ENCODE peak calls at places on chromosomes 6 and 20, in eight cellular contexts. A, P, R, D, X, Z, H and T are unnamed samples.

GRCh38 chr6:34274129-34274528 is 25.3 kb upstream of the SMIM29 start:
- DNase-seq in D (no peak), R (no peak), Z (no peak), P (no peak), X (no peak), H (no peak), A (no peak), T (no peak)

GRCh38 chr20:20860078-20860806 is 147.8 kb upstream of the RALGAPA2 start:
- DNase-seq in D (peak), X (peak), Z (peak), R (peak), P (peak), A (peak), H (peak), T (peak)

GRCh38 chr6:99808992-99809391 is 185.0 kb downstream of the MCHR2 start:
- DNase-seq in A (no peak), P (no peak), X (no peak), D (no peak), Z (no peak), H (no peak), R (no peak), T (no peak)

GRCh38 chr6:46756469-46757205 is 9.9 kb downstream of the ANKRD66 start:
- DNase-seq in X (no peak), D (no peak), R (no peak), P (no peak), H (no peak), Z (no peak), A (peak), T (no peak)

GRCh38 chr6:39912446-39912845 is 21.8 kb downstream of the MOCS1 start:
- DNase-seq in X (no peak), A (no peak), H (no peak), Z (no peak), D (no peak), R (no peak), P (no peak), T (no peak)

GRCh38 chr6:95145457-95145856 is 431.9 kb upstream of the MANEA start:
- DNase-seq in A (no peak), Z (no peak), P (no peak), D (no peak), X (no peak), R (no peak), H (no peak), T (no peak)

GRCh38 chr6:138987299-138987642 is 782 bp downstream of the REPS1 start:
- DNase-seq in D (no peak), X (no peak), Z (peak), A (no peak), H (peak), P (no peak), R (no peak), T (no peak)

GRCh38 chr6:3455121-3455489 is 1.7 kb downstream of the SLC22A23 start:
- DNase-seq in Z (no peak), D (no peak), P (no peak), H (no peak), X (no peak), A (no peak), R (no peak), T (no peak)

GRCh38 chr6:6825986-6826901 is 237.7 kb downstream of the LY86 start:
- DNase-seq in A (peak), D (no peak), P (peak), X (no peak), R (peak), Z (peak), H (no peak), T (no peak)

GRCh38 chr20:43465625-43465943 is 7.9 kb downstream of the SRSF6 start:
- DNase-seq in D (no peak), X (no peak), A (no peak), H (no peak), Z (no peak), P (no peak), R (no peak), T (no peak)

GRCh38 chr20:16709017-16709416 is 20.8 kb upstream of the SNRPB2 start:
- DNase-seq in H (no peak), D (no peak), Z (no peak), X (no peak), A (no peak), P (no peak), R (no peak), T (no peak)

GRCh38 chr6:7475081-7475480 is 66.4 kb upstream of the DSP start:
- DNase-seq in D (no peak), P (no peak), R (no peak), H (no peak), Z (no peak), X (no peak), A (no peak), T (no peak)

GRCh38 chr6:132703936-132704335 is 9.9 kb downstream of the VNN1 start:
- DNase-seq in D (no peak), H (no peak), A (no peak), P (no peak), X (no peak), Z (no peak), R (no peak), T (no peak)

GRCh38 chr6:37938909-37939308 is 119.4 kb downstream of the ZFAND3 start:
- DNase-seq in H (no peak), P (no peak), X (no peak), A (no peak), Z (no peak), D (no peak), R (no peak), T (no peak)

GRCh38 chr20:57312138-57312537 is 17.5 kb upstream of the SPO11 start:
- DNase-seq in D (no peak), P (no peak), H (no peak), R (no peak), X (no peak), A (no peak), Z (no peak), T (no peak)

GRCh38 chr20:46807998-46808397 is 86.6 kb upstream of the EYA2 start:
- DNase-seq in X (no peak), Z (no peak), P (no peak), H (no peak), A (no peak), R (no peak), D (no peak), T (no peak)

GRCh38 chr6:110547266-110547964 is 71.0 kb upstream of the SLC22A16 start:
- DNase-seq in D (no peak), P (no peak), R (no peak), A (no peak), H (no peak), X (no peak), Z (no peak), T (no peak)

GRCh38 chr6:52133326-52133725 is 45.9 kb upstream of the PKHD1 start:
- DNase-seq in X (no peak), Z (no peak), P (no peak), H (no peak), A (no peak), D (no peak), R (no peak), T (no peak)

GRCh38 chr6:16651871-16652270 is 109.4 kb downstream of the ATXN1 start:
- DNase-seq in P (no peak), A (no peak), D (no peak), H (no peak), X (no peak), R (no peak), Z (no peak), T (no peak)

GRCh38 chr6:69631552-69632346 is 165.1 kb downstream of the LMBRD1 start:
- DNase-seq in A (no peak), H (no peak), Z (no peak), D (no peak), X (no peak), P (no peak), R (no peak), T (peak)

GRCh38 chr20:50708845-50709555 is 17.7 kb upstream of the RIPOR3 start:
- DNase-seq in A (no peak), R (no peak), P (no peak), H (no peak), Z (no peak), D (no peak), X (no peak), T (no peak)

GRCh38 chr20:32603046-32603726 is 18.1 kb upstream of the NOL4L start:
- DNase-seq in R (no peak), A (no peak), P (peak), D (no peak), X (no peak), H (no peak), Z (no peak), T (no peak)

GRCh38 chr6:104525677-104526322 is 333.9 kb downstream of the HACE1 start:
- DNase-seq in H (peak), D (peak), Z (peak), A (peak), X (no peak), R (peak), P (peak), T (peak)

GRCh38 chr6:148364056-148364844 is 21.6 kb downstream of the SASH1 start:
- DNase-seq in Z (peak), R (no peak), P (no peak), X (peak), H (no peak), A (peak), D (no peak), T (no peak)

GRCh38 chr6:152821525-152821924 is 70.9 kb downstream of the VIP start:
- DNase-seq in Z (no peak), D (peak), P (no peak), H (no peak), X (no peak), A (no peak), R (no peak), T (no peak)

GRCh38 chr6:124535746-124536145 is 426.5 kb upstream of the RNF217 start:
- DNase-seq in H (no peak), P (no peak), Z (no peak), X (no peak), A (peak), D (peak), R (no peak), T (peak)

GRCh38 chr6:148866657-148867268 is 119.9 kb downstream of the UST start:
- DNase-seq in D (no peak), X (no peak), A (no peak), Z (no peak), R (no peak), P (no peak), H (no peak), T (no peak)

GRCh38 chr6:21666200-21666671 is 72.7 kb downstream of the SOX4 start:
- DNase-seq in Z (peak), H (peak), X (no peak), P (peak), D (no peak), A (no peak), R (peak), T (no peak)

GRCh38 chr20:3000852-3001523 is 42.4 kb upstream of the GNRH2 start:
- DNase-seq in X (peak), R (no peak), Z (peak), D (peak), A (peak), H (no peak), P (no peak), T (no peak)

GRCh38 chr6:317068-317451 is 24.8 kb downstream of the DUSP22 start:
- DNase-seq in A (no peak), H (no peak), D (no peak), R (no peak), P (no peak), Z (no peak), X (no peak), T (no peak)

DNA sequence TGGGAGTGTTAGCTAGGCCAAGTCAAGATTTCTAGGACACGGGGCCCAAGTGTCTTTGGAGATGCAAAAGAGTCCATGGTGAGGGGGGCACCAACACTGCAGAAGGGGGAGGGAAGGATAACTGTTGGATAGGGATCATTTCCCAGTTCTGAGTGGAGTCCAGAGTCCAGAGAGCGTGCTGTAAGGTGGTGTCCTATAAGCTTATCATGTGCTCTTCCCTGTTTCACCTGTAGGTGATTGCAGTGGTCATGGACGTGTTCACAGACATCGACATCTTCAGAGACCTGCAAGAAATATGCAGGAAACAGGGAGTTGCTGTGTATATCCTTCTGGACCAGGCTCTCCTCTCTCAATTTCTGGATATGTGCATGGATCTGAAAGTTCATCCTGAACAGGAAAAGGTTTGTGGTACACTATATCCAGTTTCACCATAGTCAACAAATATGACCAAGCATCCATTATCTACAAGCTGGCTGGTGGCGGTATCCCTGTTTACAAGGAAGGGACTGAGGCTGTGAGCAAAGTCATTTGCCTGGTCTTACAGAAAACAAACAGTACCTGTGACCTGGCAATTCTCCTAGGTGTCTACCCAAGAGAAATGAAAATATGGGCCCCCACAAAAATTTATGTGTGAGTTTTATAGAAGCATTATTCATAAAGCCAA is 15.6 kb downstream of the FAM83D start:
- DNase-seq in Z (no peak), H (no peak), R (no peak), X (no peak), A (no peak), D (peak), P (no peak), T (no peak)
- TF ChIP-seq CTCF in Z (no peak), H (no peak), R (no peak), X (no peak), A (no peak), D (no peak), P (no peak), T (peak)

GRCh38 chr6:90610671-90611542 is 24.0 kb upstream of the MAP3K7 start:
- DNase-seq in R (no peak), H (peak), P (peak), Z (peak), X (no peak), D (peak), A (peak), T (no peak)

GRCh38 chr6:90611996-90612690 is 25.3 kb upstream of the MAP3K7 start:
- DNase-seq in X (no peak), R (no peak), D (no peak), H (no peak), Z (no peak), A (no peak), P (no peak), T (no peak)

GRCh38 chr6:90611543-90611864 is 24.6 kb upstream of the MAP3K7 start:
- DNase-seq in H (no peak), D (no peak), P (no peak), X (no peak), Z (no peak), R (no peak), A (no peak), T (no peak)

GRCh38 chr6:90605749-90606344 is 19.0 kb upstream of the MAP3K7 start:
- DNase-seq in A (no peak), H (no peak), Z (no peak), R (no peak), X (no peak), D (no peak), P (no peak), T (no peak)

GRCh38 chr6:90610291-90610670 is 23.4 kb upstream of the MAP3K7 start:
- DNase-seq in R (no peak), A (peak), D (no peak), P (no peak), H (no peak), Z (no peak), X (no peak), T (no peak)
- H3K4me3 ChIP-seq in R (peak), A (peak), D (peak), P (peak), H (peak), Z (peak), X (peak), T (peak)

DNA sequence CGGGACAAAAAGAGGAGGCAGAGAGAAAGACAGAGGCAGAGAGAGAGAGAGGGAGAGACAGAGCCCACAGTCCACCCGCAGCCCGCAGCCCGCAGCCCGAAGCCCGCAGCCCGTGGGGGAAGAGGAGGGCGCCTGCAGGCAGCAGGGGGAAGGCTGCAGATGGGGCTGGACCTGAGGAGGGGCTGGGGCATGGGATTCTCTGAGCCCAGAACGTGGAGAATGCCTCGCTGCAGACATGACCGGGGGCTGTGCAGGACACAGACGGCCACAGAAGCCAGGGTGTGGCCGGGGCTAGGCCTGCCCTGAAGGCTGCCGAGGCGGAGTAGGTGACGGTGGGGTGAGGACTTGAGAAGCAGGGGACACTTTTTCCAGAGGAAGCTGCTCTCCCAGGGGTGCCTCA is 6.5 kb upstream of the SLCO4A1 start:
- DNase-seq in X (no peak), Z (no peak), P (no peak), H (no peak), R (no peak), A (no peak), D (no peak), T (no peak)
- TF ChIP-seq CTCF in X (no peak), Z (no peak), P (no peak), H (no peak), R (no peak), A (no peak), D (no peak), T (no peak)

GRCh38 chr20:237479-237878 is 10.4 kb downstream of the DEFB129 start:
- DNase-seq in P (peak), X (no peak), R (no peak), Z (no peak), A (no peak), D (no peak), H (no peak), T (no peak)
- H3K4me3 ChIP-seq in P (no peak), X (no peak), R (no peak), Z (no peak), A (no peak), D (no peak), H (no peak), T (no peak)

GRCh38 chr20:37011147-37011546 is 59.6 kb upstream of the SAMHD1 start:
- DNase-seq in P (no peak), X (no peak), Z (no peak), A (no peak), D (no peak), H (no peak), R (no peak), T (no peak)

DNA sequence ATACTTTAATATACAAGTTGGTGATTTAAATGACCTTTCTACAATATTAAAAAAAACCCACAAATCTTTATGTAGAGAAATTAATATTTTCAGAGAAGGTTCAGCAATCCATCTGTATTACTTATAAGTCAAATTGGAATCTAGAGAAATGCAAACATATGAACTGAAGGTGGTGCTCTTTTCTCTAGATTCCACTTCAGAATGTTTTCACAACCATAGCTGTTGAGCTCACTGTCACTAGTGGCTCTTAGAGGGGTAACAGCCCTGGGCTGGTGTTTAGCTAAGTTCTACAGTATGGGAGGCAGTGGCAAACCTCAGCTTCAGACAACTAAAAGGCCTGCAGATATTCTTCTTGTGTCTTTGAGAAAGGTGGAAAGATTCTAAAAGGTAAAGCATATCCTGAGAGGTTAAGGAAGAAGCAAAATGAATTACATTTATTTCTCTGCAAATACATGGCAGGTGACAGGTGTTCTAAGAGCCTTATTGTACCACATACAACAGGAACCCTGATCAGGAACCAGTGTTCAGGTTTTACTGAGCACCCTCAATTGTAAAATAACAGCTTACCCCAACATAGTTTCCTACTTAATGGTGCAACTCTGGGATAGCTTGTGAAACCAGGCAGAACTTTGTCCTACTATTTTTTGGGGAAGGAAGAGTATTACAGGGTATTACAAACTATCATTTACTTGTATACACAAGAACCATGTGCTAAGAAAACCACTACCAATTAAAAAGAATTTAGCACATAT is 56.6 kb upstream of the SAMHD1 start:
- DNase-seq in A (peak), Z (no peak), H (no peak), D (peak), R (no peak), P (no peak), X (peak), T (peak)
- TF ChIP-seq CTCF in A (peak), Z (no peak), H (no peak), D (no peak), R (no peak), P (no peak), X (peak), T (peak)

GRCh38 chr20:36099106-36099505 is 55.4 kb upstream of the EPB41L1 start:
- DNase-seq in D (no peak), P (no peak), X (no peak), R (no peak), Z (no peak), H (no peak), A (no peak), T (no peak)

GRCh38 chr20:36096404-36096799 is 58.1 kb upstream of the EPB41L1 start:
- DNase-seq in D (no peak), Z (no peak), P (no peak), A (peak), X (no peak), R (no peak), H (no peak), T (no peak)

GRCh38 chr20:36097751-36098151 is 56.8 kb upstream of the EPB41L1 start:
- DNase-seq in P (no peak), R (no peak), D (no peak), H (no peak), Z (no peak), A (no peak), X (no peak), T (no peak)

GRCh38 chr20:36097331-36097730 is 57.2 kb upstream of the EPB41L1 start:
- DNase-seq in Z (no peak), H (no peak), R (no peak), P (no peak), D (no peak), X (peak), A (peak), T (peak)

DNA sequence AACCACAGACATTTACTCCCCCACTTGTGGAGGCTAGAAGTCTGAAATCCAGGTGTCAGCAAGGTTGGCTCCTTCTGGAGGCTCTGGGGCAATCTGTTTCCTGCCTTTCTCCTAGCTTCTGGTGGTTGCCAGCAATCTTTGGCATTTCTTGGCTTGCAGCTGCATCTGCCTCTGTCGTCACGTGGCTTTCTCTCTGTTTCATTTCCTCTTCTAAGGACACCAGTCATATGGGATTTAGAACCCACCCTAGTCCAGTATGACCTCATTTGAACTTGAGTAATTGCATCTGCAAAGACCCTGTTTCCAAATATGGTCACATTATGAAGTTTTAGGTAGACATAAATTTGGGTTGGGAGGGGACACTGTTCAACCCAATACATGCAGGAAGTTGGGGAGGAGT is 56.2 kb upstream of the EPB41L1 start:
- DNase-seq in H (no peak), P (peak), A (peak), R (peak), Z (peak), D (no peak), X (no peak), T (no peak)
- H3K4me3 ChIP-seq in H (no peak), P (no peak), A (no peak), R (no peak), Z (no peak), D (no peak), X (no peak), T (no peak)